ENCODE peak calls at places on chromosomes 4 and X, in eight cellular contexts. One of them, this sample, is unnamed.
A peak's percentile ranks its signal among the peaks of the same experiment; 100 is the strongest.

GRCh38 chr4:37827802-37828321 is 1.4 kb downstream of the PGM2 start:
- DNase-seq in MM.1S: no peak
- DNase-seq in PC-3: no peak
- DNase-seq in SK-N-SH: no peak
- DNase-seq in HCT116: no peak
- DNase-seq in GM23338: no peak
- DNase-seq in neural progenitor cell: peak; percentile 66
- DNase-seq in hepatocyte: no peak
- DNase-seq in this sample: no peak

GRCh38 chrX:45381366-45381765 is 180.7 kb upstream of the DIPK2B start:
- DNase-seq in neural progenitor cell: no peak
- DNase-seq in hepatocyte: no peak
- DNase-seq in PC-3: no peak
- DNase-seq in SK-N-SH: no peak
- DNase-seq in GM23338: no peak
- DNase-seq in HCT116: no peak
- DNase-seq in MM.1S: no peak
- DNase-seq in this sample: no peak

GRCh38 chr4:84678976-84679744 is 96.2 kb downstream of the CDS1 start:
- DNase-seq in hepatocyte: no peak
- DNase-seq in SK-N-SH: no peak
- DNase-seq in neural progenitor cell: no peak
- DNase-seq in HCT116: no peak
- DNase-seq in MM.1S: no peak
- DNase-seq in GM23338: no peak
- DNase-seq in PC-3: no peak
- DNase-seq in this sample: no peak

GRCh38 chr4:184636897-184637296 is 12.3 kb downstream of the CASP3 start:
- DNase-seq in MM.1S: no peak
- DNase-seq in HCT116: no peak
- DNase-seq in PC-3: no peak
- DNase-seq in neural progenitor cell: no peak
- DNase-seq in hepatocyte: no peak
- DNase-seq in SK-N-SH: no peak
- DNase-seq in GM23338: no peak
- DNase-seq in this sample: no peak

GRCh38 chrX:3532571-3532970 is 180.9 kb downstream of the PRKX start:
- DNase-seq in SK-N-SH: no peak
- DNase-seq in MM.1S: no peak
- DNase-seq in PC-3: no peak
- DNase-seq in hepatocyte: no peak
- DNase-seq in GM23338: peak; percentile 4
- DNase-seq in HCT116: no peak
- DNase-seq in neural progenitor cell: no peak
- DNase-seq in this sample: no peak

GRCh38 chr4:154160925-154161324 is 330.7 kb downstream of the DCHS2 start:
- DNase-seq in HCT116: no peak
- DNase-seq in hepatocyte: no peak
- DNase-seq in neural progenitor cell: no peak
- DNase-seq in PC-3: no peak
- DNase-seq in SK-N-SH: no peak
- DNase-seq in MM.1S: no peak
- DNase-seq in GM23338: peak; percentile 15
- DNase-seq in this sample: no peak

GRCh38 chr4:137124278-137124932 is 407.9 kb downstream of the PCDH18 start:
- DNase-seq in GM23338: peak; percentile 65
- DNase-seq in MM.1S: peak; percentile 65
- DNase-seq in PC-3: peak; percentile 68
- DNase-seq in SK-N-SH: peak; percentile 42
- DNase-seq in neural progenitor cell: peak; percentile 61
- DNase-seq in HCT116: peak; percentile 53
- DNase-seq in hepatocyte: peak; percentile 61
- DNase-seq in this sample: peak; percentile 25

GRCh38 chr4:37970702-37971101 is 10.5 kb downstream of the PTTG2 start:
- DNase-seq in hepatocyte: no peak
- DNase-seq in SK-N-SH: peak; percentile 32
- DNase-seq in MM.1S: peak; percentile 62
- DNase-seq in PC-3: peak; percentile 59
- DNase-seq in neural progenitor cell: no peak
- DNase-seq in GM23338: peak; percentile 82
- DNase-seq in HCT116: peak; percentile 21
- DNase-seq in this sample: peak; percentile 64

GRCh38 chr4:44869222-44869882 is 143.0 kb upstream of the GNPDA2 start:
- DNase-seq in neural progenitor cell: peak; percentile 12
- DNase-seq in PC-3: peak; percentile 9
- DNase-seq in SK-N-SH: no peak
- DNase-seq in GM23338: peak; percentile 44
- DNase-seq in MM.1S: no peak
- DNase-seq in HCT116: no peak
- DNase-seq in hepatocyte: no peak
- DNase-seq in this sample: no peak

GRCh38 chr4:169159614-169160013 is 111.1 kb downstream of the SH3RF1 start:
- DNase-seq in hepatocyte: no peak
- DNase-seq in GM23338: no peak
- DNase-seq in SK-N-SH: no peak
- DNase-seq in PC-3: peak; percentile 16
- DNase-seq in MM.1S: no peak
- DNase-seq in HCT116: no peak
- DNase-seq in neural progenitor cell: no peak
- DNase-seq in this sample: no peak

GRCh38 chr4:7279902-7280301 is 87.6 kb downstream of the SORCS2 start:
- DNase-seq in SK-N-SH: no peak
- DNase-seq in neural progenitor cell: no peak
- DNase-seq in MM.1S: no peak
- DNase-seq in hepatocyte: no peak
- DNase-seq in GM23338: no peak
- DNase-seq in PC-3: peak; percentile 61
- DNase-seq in HCT116: no peak
- DNase-seq in this sample: no peak

GRCh38 chr4:141417387-141417786 is 196.7 kb downstream of the ZNF330 start:
- DNase-seq in MM.1S: no peak
- DNase-seq in HCT116: no peak
- DNase-seq in hepatocyte: no peak
- DNase-seq in SK-N-SH: no peak
- DNase-seq in GM23338: no peak
- DNase-seq in neural progenitor cell: no peak
- DNase-seq in PC-3: no peak
- DNase-seq in this sample: no peak

GRCh38 chr4:2070421-2071251 is 11.5 kb downstream of the NAT8L start:
- DNase-seq in HCT116: no peak
- DNase-seq in neural progenitor cell: no peak
- DNase-seq in MM.1S: no peak
- DNase-seq in hepatocyte: no peak
- DNase-seq in PC-3: no peak
- DNase-seq in GM23338: no peak
- DNase-seq in SK-N-SH: peak; percentile 37
- DNase-seq in this sample: no peak

GRCh38 chr4:23888421-23889319 is 1.2 kb downstream of the PPARGC1A start:
- DNase-seq in PC-3: no peak
- DNase-seq in GM23338: peak; percentile 21
- DNase-seq in SK-N-SH: peak; percentile 66
- DNase-seq in HCT116: no peak
- DNase-seq in neural progenitor cell: peak; percentile 29
- DNase-seq in MM.1S: peak; percentile 21
- DNase-seq in hepatocyte: peak; percentile 47
- DNase-seq in this sample: no peak

GRCh38 chrX:50067435-50068292 is 133.1 kb downstream of the AKAP4 start:
- DNase-seq in PC-3: no peak
- DNase-seq in GM23338: peak; percentile 79
- DNase-seq in SK-N-SH: peak; percentile 66
- DNase-seq in neural progenitor cell: peak; percentile 80
- DNase-seq in HCT116: no peak
- DNase-seq in MM.1S: no peak
- DNase-seq in hepatocyte: peak; percentile 80
- DNase-seq in this sample: no peak

GRCh38 chrX:68731254-68731653 is 83.8 kb downstream of the STARD8 start:
- DNase-seq in SK-N-SH: no peak
- DNase-seq in MM.1S: no peak
- DNase-seq in PC-3: no peak
- DNase-seq in hepatocyte: no peak
- DNase-seq in HCT116: no peak
- DNase-seq in GM23338: no peak
- DNase-seq in neural progenitor cell: no peak
- DNase-seq in this sample: no peak

GRCh38 chr4:180059216-180059881 is 2183.9 kb upstream of the TENM3 start:
- DNase-seq in GM23338: peak; percentile 55
- DNase-seq in PC-3: no peak
- DNase-seq in SK-N-SH: peak; percentile 31
- DNase-seq in neural progenitor cell: peak; percentile 74
- DNase-seq in MM.1S: peak; percentile 54
- DNase-seq in hepatocyte: peak; percentile 56
- DNase-seq in HCT116: no peak
- DNase-seq in this sample: no peak

GRCh38 chr4:167020410-167020809 is 213.9 kb downstream of the SPOCK3 start:
- DNase-seq in GM23338: peak; percentile 48
- DNase-seq in HCT116: no peak
- DNase-seq in PC-3: peak; percentile 13
- DNase-seq in hepatocyte: peak; percentile 10
- DNase-seq in neural progenitor cell: peak; percentile 21
- DNase-seq in SK-N-SH: no peak
- DNase-seq in MM.1S: no peak
- DNase-seq in this sample: peak; percentile 4

GRCh38 chrX:111151764-111152163 is 55.8 kb downstream of the PAK3 start:
- DNase-seq in HCT116: no peak
- DNase-seq in MM.1S: no peak
- DNase-seq in neural progenitor cell: no peak
- DNase-seq in PC-3: peak; percentile 61
- DNase-seq in SK-N-SH: no peak
- DNase-seq in hepatocyte: no peak
- DNase-seq in GM23338: no peak
- DNase-seq in this sample: no peak

GRCh38 chrX:150157291-150157690 is 205.8 kb upstream of the MAMLD1 start:
- DNase-seq in SK-N-SH: peak; percentile 40
- DNase-seq in MM.1S: no peak
- DNase-seq in neural progenitor cell: no peak
- DNase-seq in hepatocyte: no peak
- DNase-seq in PC-3: no peak
- DNase-seq in GM23338: no peak
- DNase-seq in HCT116: no peak
- DNase-seq in this sample: no peak

GRCh38 chrX:7225338-7225737 is 77.4 kb upstream of the PUDP start:
- DNase-seq in SK-N-SH: no peak
- DNase-seq in MM.1S: no peak
- DNase-seq in HCT116: no peak
- DNase-seq in neural progenitor cell: no peak
- DNase-seq in PC-3: no peak
- DNase-seq in hepatocyte: no peak
- DNase-seq in GM23338: no peak
- DNase-seq in this sample: no peak

GRCh38 chrX:82658492-82658891 is 849.6 kb upstream of the POU3F4 start:
- DNase-seq in HCT116: no peak
- DNase-seq in SK-N-SH: no peak
- DNase-seq in MM.1S: no peak
- DNase-seq in GM23338: no peak
- DNase-seq in hepatocyte: no peak
- DNase-seq in neural progenitor cell: peak; percentile 46
- DNase-seq in PC-3: no peak
- DNase-seq in this sample: no peak

GRCh38 chr4:65599335-65599734 is 71.0 kb downstream of the EPHA5 start:
- DNase-seq in SK-N-SH: no peak
- DNase-seq in PC-3: peak; percentile 62
- DNase-seq in neural progenitor cell: no peak
- DNase-seq in hepatocyte: no peak
- DNase-seq in MM.1S: no peak
- DNase-seq in GM23338: no peak
- DNase-seq in HCT116: no peak
- DNase-seq in this sample: no peak

GRCh38 chr4:54898941-54899340 is 226.5 kb downstream of the KDR start:
- DNase-seq in SK-N-SH: no peak
- DNase-seq in GM23338: no peak
- DNase-seq in HCT116: no peak
- DNase-seq in neural progenitor cell: no peak
- DNase-seq in MM.1S: no peak
- DNase-seq in hepatocyte: no peak
- DNase-seq in PC-3: no peak
- DNase-seq in this sample: no peak

GRCh38 chrX:44104699-44105098 is 131.5 kb upstream of the NDP start:
- DNase-seq in neural progenitor cell: no peak
- DNase-seq in SK-N-SH: peak; percentile 15
- DNase-seq in HCT116: no peak
- DNase-seq in PC-3: no peak
- DNase-seq in GM23338: no peak
- DNase-seq in MM.1S: no peak
- DNase-seq in hepatocyte: no peak
- DNase-seq in this sample: no peak

GRCh38 chr4:170853422-170854021 is 763.8 kb upstream of the AADAT start:
- DNase-seq in PC-3: peak; percentile 59
- DNase-seq in GM23338: peak; percentile 80
- DNase-seq in SK-N-SH: peak; percentile 33
- DNase-seq in neural progenitor cell: peak; percentile 77
- DNase-seq in HCT116: peak; percentile 48
- DNase-seq in hepatocyte: peak; percentile 76
- DNase-seq in MM.1S: peak; percentile 36
- DNase-seq in this sample: peak; percentile 45

GRCh38 chr4:73523126-73523525 is 41.6 kb downstream of the AFM start:
- DNase-seq in neural progenitor cell: no peak
- DNase-seq in PC-3: peak; percentile 75
- DNase-seq in GM23338: no peak
- DNase-seq in SK-N-SH: no peak
- DNase-seq in MM.1S: no peak
- DNase-seq in HCT116: no peak
- DNase-seq in hepatocyte: no peak
- DNase-seq in this sample: no peak

GRCh38 chr4:83369825-83370639 is 35.4 kb upstream of the HPSE start:
- DNase-seq in GM23338: no peak
- DNase-seq in HCT116: no peak
- DNase-seq in neural progenitor cell: no peak
- DNase-seq in SK-N-SH: no peak
- DNase-seq in MM.1S: no peak
- DNase-seq in hepatocyte: peak; percentile 11
- DNase-seq in PC-3: no peak
- DNase-seq in this sample: peak; percentile 30
- TF ChIP-seq EZH2phosphoT487 in GM23338: no peak
- TF ChIP-seq EZH2phosphoT487 in HCT116: no peak
- TF ChIP-seq EZH2phosphoT487 in neural progenitor cell: no peak
- TF ChIP-seq EZH2phosphoT487 in SK-N-SH: no peak
- TF ChIP-seq EZH2phosphoT487 in MM.1S: no peak
- TF ChIP-seq EZH2phosphoT487 in hepatocyte: no peak
- TF ChIP-seq EZH2phosphoT487 in PC-3: no peak
- TF ChIP-seq EZH2phosphoT487 in this sample: no peak

GRCh38 chr4:140395668-140396067 is 22.2 kb downstream of the SCOC start:
- DNase-seq in GM23338: peak; percentile 38
- DNase-seq in PC-3: peak; percentile 22
- DNase-seq in MM.1S: no peak
- DNase-seq in HCT116: no peak
- DNase-seq in hepatocyte: no peak
- DNase-seq in SK-N-SH: no peak
- DNase-seq in neural progenitor cell: no peak
- DNase-seq in this sample: no peak
- TF ChIP-seq CTCF in GM23338: peak; percentile 44
- TF ChIP-seq CTCF in PC-3: peak; percentile 24
- TF ChIP-seq CTCF in MM.1S: no peak
- TF ChIP-seq CTCF in HCT116: no peak
- TF ChIP-seq CTCF in hepatocyte: no peak
- TF ChIP-seq CTCF in SK-N-SH: no peak
- TF ChIP-seq CTCF in neural progenitor cell: no peak
- TF ChIP-seq CTCF in this sample: no peak

GRCh38 chr4:76995776-76996175 is 46.2 kb downstream of the SEPTIN11 start:
- DNase-seq in HCT116: no peak
- DNase-seq in MM.1S: no peak
- DNase-seq in GM23338: no peak
- DNase-seq in hepatocyte: no peak
- DNase-seq in SK-N-SH: no peak
- DNase-seq in neural progenitor cell: no peak
- DNase-seq in PC-3: no peak
- DNase-seq in this sample: no peak
- H3K4me1 ChIP-seq in HCT116: no peaks in the 10 kb centered on the region
- H3K4me1 ChIP-seq in MM.1S: peaks cover 32% of the 10 kb centered on the region
- H3K4me1 ChIP-seq in GM23338: peaks cover 31% of the 10 kb centered on the region
- H3K4me1 ChIP-seq in hepatocyte: no peaks in the 10 kb centered on the region
- H3K4me1 ChIP-seq in SK-N-SH: peaks cover 26% of the 10 kb centered on the region
- H3K4me1 ChIP-seq in neural progenitor cell: peaks cover 11% of the 10 kb centered on the region
- H3K4me1 ChIP-seq in PC-3: no peaks in the 10 kb centered on the region
- H3K4me1 ChIP-seq in this sample: peaks cover 18% of the 10 kb centered on the region

GRCh38 chr4:113575391-113575790 is 186.1 kb downstream of the CAMK2D start:
- DNase-seq in PC-3: no peak
- DNase-seq in HCT116: no peak
- DNase-seq in MM.1S: no peak
- DNase-seq in hepatocyte: no peak
- DNase-seq in SK-N-SH: no peak
- DNase-seq in neural progenitor cell: no peak
- DNase-seq in GM23338: no peak
- DNase-seq in this sample: no peak
- TF ChIP-seq EZH2phosphoT487 in PC-3: no peak
- TF ChIP-seq EZH2phosphoT487 in HCT116: no peak
- TF ChIP-seq EZH2phosphoT487 in MM.1S: no peak
- TF ChIP-seq EZH2phosphoT487 in hepatocyte: no peak
- TF ChIP-seq EZH2phosphoT487 in SK-N-SH: no peak
- TF ChIP-seq EZH2phosphoT487 in neural progenitor cell: no peak
- TF ChIP-seq EZH2phosphoT487 in GM23338: no peak
- TF ChIP-seq EZH2phosphoT487 in this sample: no peak

This sample was measured in OCI-LY7.